ENCODE peak calls at places on chromosomes 3 and 15, in ten cellular contexts. One of them, this sample, is unnamed.

GRCh38 chr3:14418670-14419250 is 16.4 kb downstream of the SLC6A6 start:
- DNase-seq in activated CD8-positive, alpha-beta memory T cell treated with anti-CD3 and anti-CD28 coated beads, Interleukin-2, amount 10 ng/mL, durations not matched to agents 7 days and 5 days: no peak
- DNase-seq in T-helper 9 cell: no peak
- DNase-seq in HEK293T: no peak
- DNase-seq in HFF-Myc: no peak
- DNase-seq in Ammon's horn: peak
- DNase-seq in non-pigmented ciliary epithelial cell: no peak
- DNase-seq in activated CD4-positive, alpha-beta T cell treated with anti-CD3 and anti-CD28 coated beads for 48 hours: no peak
- DNase-seq in globus pallidus: no peak
- DNase-seq in nephron progenitor cell: no peak
- DNase-seq in this sample: no peak

GRCh38 chr3:46214751-46215352 is 6.7 kb upstream of the CCR1 start:
- DNase-seq in activated CD8-positive, alpha-beta memory T cell treated with anti-CD3 and anti-CD28 coated beads, Interleukin-2, amount 10 ng/mL, durations not matched to agents 7 days and 5 days: peak
- DNase-seq in T-helper 9 cell: no peak
- DNase-seq in HEK293T: peak
- DNase-seq in HFF-Myc: no peak
- DNase-seq in Ammon's horn: no peak
- DNase-seq in non-pigmented ciliary epithelial cell: no peak
- DNase-seq in activated CD4-positive, alpha-beta T cell treated with anti-CD3 and anti-CD28 coated beads for 48 hours: peak
- DNase-seq in globus pallidus: no peak
- DNase-seq in nephron progenitor cell: no peak
- DNase-seq in this sample: peak

GRCh38 chr15:43316007-43316968 is 14.1 kb downstream of the LCMT2 start:
- DNase-seq in activated CD8-positive, alpha-beta memory T cell treated with anti-CD3 and anti-CD28 coated beads, Interleukin-2, amount 10 ng/mL, durations not matched to agents 7 days and 5 days: no peak
- DNase-seq in T-helper 9 cell: no peak
- DNase-seq in HEK293T: no peak
- DNase-seq in HFF-Myc: no peak
- DNase-seq in Ammon's horn: no peak
- DNase-seq in non-pigmented ciliary epithelial cell: no peak
- DNase-seq in activated CD4-positive, alpha-beta T cell treated with anti-CD3 and anti-CD28 coated beads for 48 hours: no peak
- DNase-seq in globus pallidus: no peak
- DNase-seq in nephron progenitor cell: no peak
- DNase-seq in this sample: no peak

GRCh38 chr3:169811606-169812123 is 1.0 kb upstream of the LRRIQ4 start:
- DNase-seq in activated CD8-positive, alpha-beta memory T cell treated with anti-CD3 and anti-CD28 coated beads, Interleukin-2, amount 10 ng/mL, durations not matched to agents 7 days and 5 days: peak
- DNase-seq in T-helper 9 cell: no peak
- DNase-seq in HEK293T: peak
- DNase-seq in HFF-Myc: peak
- DNase-seq in Ammon's horn: peak
- DNase-seq in non-pigmented ciliary epithelial cell: peak
- DNase-seq in activated CD4-positive, alpha-beta T cell treated with anti-CD3 and anti-CD28 coated beads for 48 hours: no peak
- DNase-seq in globus pallidus: no peak
- DNase-seq in nephron progenitor cell: no peak
- DNase-seq in this sample: no peak

GRCh38 chr3:57949779-57950618 is 58.2 kb upstream of the FLNB start:
- DNase-seq in activated CD8-positive, alpha-beta memory T cell treated with anti-CD3 and anti-CD28 coated beads, Interleukin-2, amount 10 ng/mL, durations not matched to agents 7 days and 5 days: no peak
- DNase-seq in T-helper 9 cell: no peak
- DNase-seq in HEK293T: no peak
- DNase-seq in HFF-Myc: no peak
- DNase-seq in Ammon's horn: no peak
- DNase-seq in non-pigmented ciliary epithelial cell: no peak
- DNase-seq in activated CD4-positive, alpha-beta T cell treated with anti-CD3 and anti-CD28 coated beads for 48 hours: no peak
- DNase-seq in globus pallidus: no peak
- DNase-seq in nephron progenitor cell: no peak
- DNase-seq in this sample: no peak

GRCh38 chr3:192409203-192409837 is 318.0 kb downstream of the FGF12 start:
- DNase-seq in activated CD8-positive, alpha-beta memory T cell treated with anti-CD3 and anti-CD28 coated beads, Interleukin-2, amount 10 ng/mL, durations not matched to agents 7 days and 5 days: no peak
- DNase-seq in T-helper 9 cell: no peak
- DNase-seq in HEK293T: peak
- DNase-seq in HFF-Myc: no peak
- DNase-seq in Ammon's horn: no peak
- DNase-seq in non-pigmented ciliary epithelial cell: no peak
- DNase-seq in activated CD4-positive, alpha-beta T cell treated with anti-CD3 and anti-CD28 coated beads for 48 hours: peak
- DNase-seq in globus pallidus: peak
- DNase-seq in nephron progenitor cell: peak
- DNase-seq in this sample: peak

GRCh38 chr3:157442729-157443128 is 6.1 kb downstream of the PTX3 start:
- DNase-seq in activated CD8-positive, alpha-beta memory T cell treated with anti-CD3 and anti-CD28 coated beads, Interleukin-2, amount 10 ng/mL, durations not matched to agents 7 days and 5 days: no peak
- DNase-seq in T-helper 9 cell: no peak
- DNase-seq in HEK293T: no peak
- DNase-seq in HFF-Myc: no peak
- DNase-seq in Ammon's horn: no peak
- DNase-seq in non-pigmented ciliary epithelial cell: no peak
- DNase-seq in activated CD4-positive, alpha-beta T cell treated with anti-CD3 and anti-CD28 coated beads for 48 hours: no peak
- DNase-seq in globus pallidus: no peak
- DNase-seq in nephron progenitor cell: no peak
- DNase-seq in this sample: no peak

GRCh38 chr3:160885791-160886286 is 129.8 kb downstream of the PPM1L start:
- DNase-seq in activated CD8-positive, alpha-beta memory T cell treated with anti-CD3 and anti-CD28 coated beads, Interleukin-2, amount 10 ng/mL, durations not matched to agents 7 days and 5 days: no peak
- DNase-seq in T-helper 9 cell: no peak
- DNase-seq in HEK293T: peak
- DNase-seq in HFF-Myc: peak
- DNase-seq in Ammon's horn: peak
- DNase-seq in non-pigmented ciliary epithelial cell: peak
- DNase-seq in activated CD4-positive, alpha-beta T cell treated with anti-CD3 and anti-CD28 coated beads for 48 hours: peak
- DNase-seq in globus pallidus: peak
- DNase-seq in nephron progenitor cell: peak
- DNase-seq in this sample: peak

GRCh38 chr3:194592798-194593752 is 40.1 kb downstream of the TMEM44 start:
- DNase-seq in activated CD8-positive, alpha-beta memory T cell treated with anti-CD3 and anti-CD28 coated beads, Interleukin-2, amount 10 ng/mL, durations not matched to agents 7 days and 5 days: no peak
- DNase-seq in T-helper 9 cell: no peak
- DNase-seq in HEK293T: no peak
- DNase-seq in HFF-Myc: peak
- DNase-seq in Ammon's horn: no peak
- DNase-seq in non-pigmented ciliary epithelial cell: peak
- DNase-seq in activated CD4-positive, alpha-beta T cell treated with anti-CD3 and anti-CD28 coated beads for 48 hours: no peak
- DNase-seq in globus pallidus: no peak
- DNase-seq in nephron progenitor cell: no peak
- DNase-seq in this sample: no peak

GRCh38 chr3:112303811-112304325 is 9.9 kb upstream of the SLC9C1 start:
- DNase-seq in activated CD8-positive, alpha-beta memory T cell treated with anti-CD3 and anti-CD28 coated beads, Interleukin-2, amount 10 ng/mL, durations not matched to agents 7 days and 5 days: no peak
- DNase-seq in T-helper 9 cell: no peak
- DNase-seq in HEK293T: no peak
- DNase-seq in HFF-Myc: no peak
- DNase-seq in Ammon's horn: peak
- DNase-seq in non-pigmented ciliary epithelial cell: no peak
- DNase-seq in activated CD4-positive, alpha-beta T cell treated with anti-CD3 and anti-CD28 coated beads for 48 hours: peak
- DNase-seq in globus pallidus: peak
- DNase-seq in nephron progenitor cell: no peak
- DNase-seq in this sample: no peak

GRCh38 chr3:124652009-124652408 is 78.2 kb upstream of the UMPS start:
- DNase-seq in activated CD8-positive, alpha-beta memory T cell treated with anti-CD3 and anti-CD28 coated beads, Interleukin-2, amount 10 ng/mL, durations not matched to agents 7 days and 5 days: no peak
- DNase-seq in T-helper 9 cell: no peak
- DNase-seq in HEK293T: no peak
- DNase-seq in HFF-Myc: no peak
- DNase-seq in Ammon's horn: no peak
- DNase-seq in non-pigmented ciliary epithelial cell: no peak
- DNase-seq in activated CD4-positive, alpha-beta T cell treated with anti-CD3 and anti-CD28 coated beads for 48 hours: no peak
- DNase-seq in globus pallidus: no peak
- DNase-seq in nephron progenitor cell: no peak
- DNase-seq in this sample: no peak

GRCh38 chr3:177733936-177734335 is 536.7 kb upstream of the TBL1XR1 start:
- DNase-seq in activated CD8-positive, alpha-beta memory T cell treated with anti-CD3 and anti-CD28 coated beads, Interleukin-2, amount 10 ng/mL, durations not matched to agents 7 days and 5 days: no peak
- DNase-seq in T-helper 9 cell: no peak
- DNase-seq in HEK293T: no peak
- DNase-seq in HFF-Myc: no peak
- DNase-seq in Ammon's horn: no peak
- DNase-seq in non-pigmented ciliary epithelial cell: no peak
- DNase-seq in activated CD4-positive, alpha-beta T cell treated with anti-CD3 and anti-CD28 coated beads for 48 hours: no peak
- DNase-seq in globus pallidus: no peak
- DNase-seq in nephron progenitor cell: no peak
- DNase-seq in this sample: no peak

GRCh38 chr15:28896944-28897343 is 11.2 kb downstream of the APBA2 start:
- DNase-seq in activated CD8-positive, alpha-beta memory T cell treated with anti-CD3 and anti-CD28 coated beads, Interleukin-2, amount 10 ng/mL, durations not matched to agents 7 days and 5 days: no peak
- DNase-seq in T-helper 9 cell: no peak
- DNase-seq in HEK293T: no peak
- DNase-seq in HFF-Myc: peak
- DNase-seq in Ammon's horn: no peak
- DNase-seq in non-pigmented ciliary epithelial cell: peak
- DNase-seq in activated CD4-positive, alpha-beta T cell treated with anti-CD3 and anti-CD28 coated beads for 48 hours: no peak
- DNase-seq in globus pallidus: no peak
- DNase-seq in nephron progenitor cell: no peak
- DNase-seq in this sample: no peak

GRCh38 chr15:32096211-32096610 is 65.9 kb downstream of the CHRNA7 start:
- DNase-seq in activated CD8-positive, alpha-beta memory T cell treated with anti-CD3 and anti-CD28 coated beads, Interleukin-2, amount 10 ng/mL, durations not matched to agents 7 days and 5 days: no peak
- DNase-seq in T-helper 9 cell: no peak
- DNase-seq in HEK293T: no peak
- DNase-seq in HFF-Myc: no peak
- DNase-seq in Ammon's horn: no peak
- DNase-seq in non-pigmented ciliary epithelial cell: no peak
- DNase-seq in activated CD4-positive, alpha-beta T cell treated with anti-CD3 and anti-CD28 coated beads for 48 hours: no peak
- DNase-seq in globus pallidus: no peak
- DNase-seq in nephron progenitor cell: no peak
- DNase-seq in this sample: no peak

GRCh38 chr3:170740285-170740684 is 129.7 kb downstream of the RPL22L1 start:
- DNase-seq in activated CD8-positive, alpha-beta memory T cell treated with anti-CD3 and anti-CD28 coated beads, Interleukin-2, amount 10 ng/mL, durations not matched to agents 7 days and 5 days: no peak
- DNase-seq in T-helper 9 cell: no peak
- DNase-seq in HEK293T: no peak
- DNase-seq in HFF-Myc: no peak
- DNase-seq in Ammon's horn: no peak
- DNase-seq in non-pigmented ciliary epithelial cell: no peak
- DNase-seq in activated CD4-positive, alpha-beta T cell treated with anti-CD3 and anti-CD28 coated beads for 48 hours: no peak
- DNase-seq in globus pallidus: no peak
- DNase-seq in nephron progenitor cell: no peak
- DNase-seq in this sample: no peak

GRCh38 chr3:113954091-113954685 is 6.4 kb downstream of the ZDHHC23 start:
- DNase-seq in activated CD8-positive, alpha-beta memory T cell treated with anti-CD3 and anti-CD28 coated beads, Interleukin-2, amount 10 ng/mL, durations not matched to agents 7 days and 5 days: no peak
- DNase-seq in T-helper 9 cell: no peak
- DNase-seq in HEK293T: no peak
- DNase-seq in HFF-Myc: no peak
- DNase-seq in Ammon's horn: peak
- DNase-seq in non-pigmented ciliary epithelial cell: no peak
- DNase-seq in activated CD4-positive, alpha-beta T cell treated with anti-CD3 and anti-CD28 coated beads for 48 hours: no peak
- DNase-seq in globus pallidus: peak
- DNase-seq in nephron progenitor cell: no peak
- DNase-seq in this sample: no peak

GRCh38 chr15:101500865-101501551 is 11.5 kb upstream of the PCSK6 start:
- DNase-seq in activated CD8-positive, alpha-beta memory T cell treated with anti-CD3 and anti-CD28 coated beads, Interleukin-2, amount 10 ng/mL, durations not matched to agents 7 days and 5 days: no peak
- DNase-seq in T-helper 9 cell: no peak
- DNase-seq in HEK293T: no peak
- DNase-seq in HFF-Myc: no peak
- DNase-seq in Ammon's horn: no peak
- DNase-seq in non-pigmented ciliary epithelial cell: no peak
- DNase-seq in activated CD4-positive, alpha-beta T cell treated with anti-CD3 and anti-CD28 coated beads for 48 hours: no peak
- DNase-seq in globus pallidus: no peak
- DNase-seq in nephron progenitor cell: no peak
- DNase-seq in this sample: no peak

GRCh38 chr3:31882431-31882830 is 98.6 kb downstream of the OSBPL10 start:
- DNase-seq in activated CD8-positive, alpha-beta memory T cell treated with anti-CD3 and anti-CD28 coated beads, Interleukin-2, amount 10 ng/mL, durations not matched to agents 7 days and 5 days: no peak
- DNase-seq in T-helper 9 cell: no peak
- DNase-seq in HEK293T: no peak
- DNase-seq in HFF-Myc: no peak
- DNase-seq in Ammon's horn: no peak
- DNase-seq in non-pigmented ciliary epithelial cell: no peak
- DNase-seq in activated CD4-positive, alpha-beta T cell treated with anti-CD3 and anti-CD28 coated beads for 48 hours: no peak
- DNase-seq in globus pallidus: no peak
- DNase-seq in nephron progenitor cell: no peak
- DNase-seq in this sample: no peak

GRCh38 chr3:45760878-45761711 is 35.2 kb downstream of the SLC6A20 start:
- DNase-seq in activated CD8-positive, alpha-beta memory T cell treated with anti-CD3 and anti-CD28 coated beads, Interleukin-2, amount 10 ng/mL, durations not matched to agents 7 days and 5 days: peak
- DNase-seq in T-helper 9 cell: peak
- DNase-seq in HEK293T: peak
- DNase-seq in HFF-Myc: peak
- DNase-seq in Ammon's horn: peak
- DNase-seq in non-pigmented ciliary epithelial cell: peak
- DNase-seq in activated CD4-positive, alpha-beta T cell treated with anti-CD3 and anti-CD28 coated beads for 48 hours: peak
- DNase-seq in globus pallidus: peak
- DNase-seq in nephron progenitor cell: peak
- DNase-seq in this sample: peak

GRCh38 chr3:65033577-65033976 is 345.8 kb upstream of the ADAMTS9 start:
- DNase-seq in activated CD8-positive, alpha-beta memory T cell treated with anti-CD3 and anti-CD28 coated beads, Interleukin-2, amount 10 ng/mL, durations not matched to agents 7 days and 5 days: no peak
- DNase-seq in T-helper 9 cell: no peak
- DNase-seq in HEK293T: no peak
- DNase-seq in HFF-Myc: no peak
- DNase-seq in Ammon's horn: no peak
- DNase-seq in non-pigmented ciliary epithelial cell: no peak
- DNase-seq in activated CD4-positive, alpha-beta T cell treated with anti-CD3 and anti-CD28 coated beads for 48 hours: no peak
- DNase-seq in globus pallidus: no peak
- DNase-seq in nephron progenitor cell: no peak
- DNase-seq in this sample: no peak

GRCh38 chr15:61621146-61621545 is 392.0 kb upstream of the RORA start:
- DNase-seq in activated CD8-positive, alpha-beta memory T cell treated with anti-CD3 and anti-CD28 coated beads, Interleukin-2, amount 10 ng/mL, durations not matched to agents 7 days and 5 days: no peak
- DNase-seq in T-helper 9 cell: no peak
- DNase-seq in HEK293T: peak
- DNase-seq in HFF-Myc: no peak
- DNase-seq in Ammon's horn: peak
- DNase-seq in non-pigmented ciliary epithelial cell: no peak
- DNase-seq in activated CD4-positive, alpha-beta T cell treated with anti-CD3 and anti-CD28 coated beads for 48 hours: peak
- DNase-seq in globus pallidus: no peak
- DNase-seq in nephron progenitor cell: peak
- DNase-seq in this sample: peak

GRCh38 chr3:136237103-136237502 is 13.0 kb upstream of the PCCB start:
- DNase-seq in activated CD8-positive, alpha-beta memory T cell treated with anti-CD3 and anti-CD28 coated beads, Interleukin-2, amount 10 ng/mL, durations not matched to agents 7 days and 5 days: no peak
- DNase-seq in T-helper 9 cell: no peak
- DNase-seq in HEK293T: no peak
- DNase-seq in HFF-Myc: no peak
- DNase-seq in Ammon's horn: no peak
- DNase-seq in non-pigmented ciliary epithelial cell: no peak
- DNase-seq in activated CD4-positive, alpha-beta T cell treated with anti-CD3 and anti-CD28 coated beads for 48 hours: no peak
- DNase-seq in globus pallidus: no peak
- DNase-seq in nephron progenitor cell: no peak
- DNase-seq in this sample: no peak

GRCh38 chr3:28940530-28940929 is 340.3 kb upstream of the RBMS3 start:
- DNase-seq in activated CD8-positive, alpha-beta memory T cell treated with anti-CD3 and anti-CD28 coated beads, Interleukin-2, amount 10 ng/mL, durations not matched to agents 7 days and 5 days: no peak
- DNase-seq in T-helper 9 cell: no peak
- DNase-seq in HEK293T: no peak
- DNase-seq in HFF-Myc: peak
- DNase-seq in Ammon's horn: peak
- DNase-seq in non-pigmented ciliary epithelial cell: peak
- DNase-seq in activated CD4-positive, alpha-beta T cell treated with anti-CD3 and anti-CD28 coated beads for 48 hours: no peak
- DNase-seq in globus pallidus: peak
- DNase-seq in nephron progenitor cell: no peak
- DNase-seq in this sample: no peak

GRCh38 chr15:22257668-22258401 is 177.5 kb downstream of the OR4M2 start:
- DNase-seq in activated CD8-positive, alpha-beta memory T cell treated with anti-CD3 and anti-CD28 coated beads, Interleukin-2, amount 10 ng/mL, durations not matched to agents 7 days and 5 days: no peak
- DNase-seq in T-helper 9 cell: no peak
- DNase-seq in HEK293T: no peak
- DNase-seq in HFF-Myc: no peak
- DNase-seq in Ammon's horn: no peak
- DNase-seq in non-pigmented ciliary epithelial cell: no peak
- DNase-seq in activated CD4-positive, alpha-beta T cell treated with anti-CD3 and anti-CD28 coated beads for 48 hours: no peak
- DNase-seq in globus pallidus: no peak
- DNase-seq in nephron progenitor cell: no peak
- DNase-seq in this sample: no peak

GRCh38 chr3:1883489-1883888 is 215.2 kb upstream of the CNTN4 start:
- DNase-seq in activated CD8-positive, alpha-beta memory T cell treated with anti-CD3 and anti-CD28 coated beads, Interleukin-2, amount 10 ng/mL, durations not matched to agents 7 days and 5 days: no peak
- DNase-seq in T-helper 9 cell: no peak
- DNase-seq in HEK293T: no peak
- DNase-seq in HFF-Myc: no peak
- DNase-seq in Ammon's horn: no peak
- DNase-seq in non-pigmented ciliary epithelial cell: no peak
- DNase-seq in activated CD4-positive, alpha-beta T cell treated with anti-CD3 and anti-CD28 coated beads for 48 hours: no peak
- DNase-seq in globus pallidus: no peak
- DNase-seq in nephron progenitor cell: no peak
- DNase-seq in this sample: no peak